ENCODE peak calls at places on chromosomes 11 and 22, in seven cellular contexts. J, W, Z, I, C, H and K are unnamed samples.

GRCh38 chr11:2448661-2449547 is 4.1 kb downstream of the KCNQ1 start:
- DNase-seq in C (peak), H (no peak), Z (peak), J (no peak), W (no peak), I (no peak), K (no peak)

GRCh38 chr11:8370812-8371515 is 107.3 kb upstream of the LMO1 start:
- DNase-seq in J (no peak), I (no peak), Z (no peak), H (no peak), C (no peak), W (no peak), K (no peak)

GRCh38 chr11:59894616-59895015 is 16.0 kb downstream of the OOSP3 start:
- DNase-seq in C (no peak), I (no peak), W (no peak), H (no peak), J (no peak), Z (no peak), K (no peak)

GRCh38 chr22:25880524-25880923 is 138.5 kb downstream of the MYO18B start:
- DNase-seq in C (no peak), Z (no peak), H (peak), W (no peak), J (no peak), I (no peak), K (no peak)

GRCh38 chr11:111851636-111852035 is 19.7 kb downstream of the ALG9 start:
- DNase-seq in C (no peak), J (peak), Z (no peak), H (no peak), I (peak), W (peak), K (peak)

GRCh38 chr11:119101759-119102423 is at the start of gene DPAGT1:
- DNase-seq in C (peak), W (peak), H (peak), I (peak), J (peak), Z (peak), K (peak)

GRCh38 chr11:9760180-9760550 is 96.3 kb downstream of the SWAP70 start:
- DNase-seq in J (peak), Z (peak), I (peak), W (peak), H (no peak), C (peak), K (peak)

GRCh38 chr11:49302360-49302759 is 94.0 kb upstream of the FOLH1 start:
- DNase-seq in Z (no peak), H (peak), W (no peak), J (no peak), I (no peak), C (no peak), K (no peak)

GRCh38 chr11:100827934-100828661 is 141.0 kb downstream of the ARHGAP42 start:
- DNase-seq in J (peak), Z (no peak), I (peak), W (peak), H (peak), C (no peak), K (peak)

GRCh38 chr11:129846508-129847335 is 31.1 kb downstream of the TMEM45B start:
- DNase-seq in J (peak), H (no peak), W (peak), I (peak), C (no peak), Z (no peak), K (peak)

GRCh38 chr11:116605543-116605942 is 167.2 kb downstream of the BUD13 start:
- DNase-seq in I (peak), C (no peak), W (peak), H (peak), Z (no peak), J (no peak), K (peak)

GRCh38 chr11:85531498-85531897 is 95.6 kb downstream of the DLG2 start:
- DNase-seq in H (no peak), C (no peak), I (no peak), Z (no peak), J (no peak), W (no peak), K (no peak)

GRCh38 chr11:111135101-111135500 is 110.4 kb upstream of the POU2AF2 start:
- DNase-seq in H (no peak), Z (no peak), W (no peak), I (no peak), C (no peak), J (no peak), K (no peak)

GRCh38 chr11:73950869-73951710 is at the start of gene DNAJB13:
- DNase-seq in H (peak), C (no peak), I (peak), Z (no peak), J (peak), W (peak), K (peak)

GRCh38 chr11:25981998-25982397 is 349.9 kb upstream of the ANO3 start:
- DNase-seq in W (peak), Z (no peak), H (peak), J (peak), C (no peak), I (peak), K (peak)

GRCh38 chr22:42701694-42702093 is 19.0 kb downstream of the A4GALT start:
- DNase-seq in J (no peak), C (no peak), Z (no peak), H (no peak), I (no peak), W (no peak), K (no peak)

GRCh38 chr22:37588540-37589215 is 8.8 kb upstream of the LGALS2 start:
- DNase-seq in J (no peak), W (no peak), I (no peak), C (no peak), Z (no peak), H (peak), K (no peak)

GRCh38 chr22:42343551-42344081 is 73.2 kb upstream of the TCF20 start:
- DNase-seq in H (no peak), Z (no peak), C (no peak), W (no peak), J (no peak), I (no peak), K (no peak)

GRCh38 chr22:19064354-19065054 is 57.7 kb downstream of the DGCR2 start:
- DNase-seq in W (no peak), H (no peak), I (no peak), C (no peak), J (no peak), Z (no peak), K (no peak)

GRCh38 chr11:125433454-125434121 is 62.5 kb downstream of the FEZ1 start:
- DNase-seq in J (peak), H (peak), W (peak), C (peak), I (peak), Z (no peak), K (peak)

GRCh38 chr11:103773059-103773458 is 263.4 kb upstream of the DDI1 start:
- DNase-seq in I (peak), Z (no peak), W (peak), H (no peak), J (peak), C (no peak), K (peak)

GRCh38 chr11:36343436-36343835 is 47.3 kb downstream of the PRR5L start:
- DNase-seq in J (no peak), I (no peak), W (no peak), C (no peak), Z (no peak), H (no peak), K (no peak)

GRCh38 chr11:95650271-95650670 is 139.3 kb downstream of the FAM76B start:
- DNase-seq in C (no peak), J (no peak), W (no peak), I (no peak), Z (no peak), H (no peak), K (no peak)

GRCh38 chr22:35930933-35931332 is 97.7 kb downstream of the RBFOX2 start:
- DNase-seq in Z (no peak), C (no peak), H (peak), W (peak), J (peak), I (peak), K (peak)

GRCh38 chr11:2194877-2195755 is 23.5 kb upstream of the TH start:
- DNase-seq in J (peak), W (peak), Z (no peak), I (peak), H (peak), C (no peak), K (peak)

GRCh38 chr22:24170189-24170588 is 11.1 kb upstream of the SUSD2 start:
- DNase-seq in Z (no peak), H (no peak), C (no peak), I (no peak), J (no peak), W (no peak), K (no peak)

GRCh38 chr11:123390146-123390545 is 39.9 kb upstream of the GRAMD1B start:
- DNase-seq in I (no peak), C (no peak), W (no peak), H (no peak), J (no peak), Z (no peak), K (no peak)

GRCh38 chr11:13448876-13449275 is 14.1 kb downstream of the BTBD10 start:
- DNase-seq in H (no peak), C (peak), I (peak), Z (no peak), W (peak), J (peak), K (peak)

GRCh38 chr11:65278351-65278750 is 16.6 kb downstream of the POLA2 start:
- DNase-seq in W (no peak), I (no peak), J (no peak), C (no peak), Z (no peak), H (no peak), K (no peak)

GRCh38 chr11:65277878-65278277 is 16.1 kb downstream of the POLA2 start:
- DNase-seq in Z (no peak), C (no peak), J (no peak), H (no peak), I (no peak), W (no peak), K (no peak)

GRCh38 chr11:65280646-65281045 is 18.9 kb downstream of the POLA2 start:
- DNase-seq in H (no peak), I (peak), W (no peak), C (no peak), Z (no peak), J (peak), K (no peak)

GRCh38 chr11:65275906-65276305 is 14.1 kb downstream of the POLA2 start:
- DNase-seq in I (no peak), C (no peak), J (no peak), H (no peak), W (no peak), Z (no peak), K (no peak)

DNA sequence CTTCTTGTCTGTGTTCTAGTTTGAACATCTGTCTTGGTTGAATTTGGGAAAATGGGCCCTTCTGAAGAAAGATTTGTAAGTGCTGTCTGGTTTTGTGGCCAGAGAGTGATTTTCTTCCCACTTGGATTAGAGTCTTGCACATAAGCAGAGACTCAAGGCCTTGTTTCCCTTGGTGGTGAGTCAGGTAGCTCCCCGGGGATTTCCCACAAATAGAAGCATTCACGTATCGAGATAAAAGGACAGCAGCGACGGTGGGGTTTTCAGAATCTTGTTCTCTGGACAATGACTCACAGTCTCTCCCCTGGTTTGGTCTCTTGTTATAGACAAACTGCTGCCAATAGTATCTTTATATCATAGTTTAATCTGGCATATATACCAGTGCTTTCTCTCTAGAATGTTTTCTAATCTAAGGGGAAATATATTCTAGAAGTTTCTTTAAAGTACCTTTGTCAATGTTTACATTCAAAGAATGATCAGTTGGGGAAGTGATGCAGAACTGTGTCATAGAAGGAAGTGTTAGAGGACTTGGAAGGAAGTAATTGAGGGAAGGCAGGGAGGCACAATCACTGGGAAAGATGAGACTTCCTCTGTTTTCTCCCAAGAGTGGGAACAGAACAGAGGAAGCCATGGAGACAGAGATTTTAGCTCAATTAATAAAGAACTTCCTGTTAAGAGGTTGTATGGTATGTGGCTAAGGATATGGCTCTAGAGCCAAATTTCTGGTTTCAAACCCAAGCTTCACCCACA is 18.1 kb downstream of the POLA2 start:
- DNase-seq in W (peak), J (peak), Z (no peak), I (peak), C (peak), H (peak), K (peak)
- H3K4me3 ChIP-seq in W (no peak), J (no peak), Z (no peak), I (no peak), C (no peak), H (no peak), K (no peak)

DNA sequence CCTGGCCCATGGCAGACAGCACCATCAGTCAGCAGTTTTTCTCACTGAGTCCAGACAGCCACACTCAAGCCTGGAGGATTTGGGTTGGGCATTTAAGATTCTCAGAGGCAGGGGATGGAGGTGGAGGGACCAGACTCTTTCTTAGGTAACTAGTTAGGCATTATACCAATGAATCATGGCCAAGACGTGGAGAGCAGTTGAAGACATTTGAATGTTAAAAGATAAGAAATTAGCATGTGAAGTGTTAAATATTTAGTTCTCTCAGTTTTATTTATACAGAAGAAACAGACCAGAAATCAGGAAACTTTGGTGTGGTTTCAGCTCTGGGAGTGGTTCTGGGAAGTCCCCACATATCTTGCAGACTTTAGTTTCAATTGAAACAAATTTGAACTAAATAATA is 9.9 kb downstream of the GTF2H1 start:
- DNase-seq in C (no peak), Z (no peak), I (no peak), W (no peak), J (no peak), H (peak), K (no peak)
- H3K4me3 ChIP-seq in C (no peak), Z (no peak), I (no peak), W (no peak), J (no peak), H (no peak), K (no peak)

GRCh38 chr11:114058871-114059277 is 637 bp upstream of the ZBTB16 start:
- DNase-seq in C (peak), W (peak), Z (no peak), H (no peak), I (peak), J (no peak), K (no peak)

GRCh38 chr11:114057147-114057546 is 2.4 kb upstream of the ZBTB16 start:
- DNase-seq in J (no peak), I (no peak), Z (no peak), W (no peak), C (no peak), H (no peak), K (no peak)

GRCh38 chr11:114059278-114059983 is at the start of gene ZBTB16:
- DNase-seq in C (peak), H (no peak), W (peak), J (peak), I (peak), Z (peak), K (peak)

GRCh38 chr11:114057605-114058004 is 1.9 kb upstream of the ZBTB16 start:
- DNase-seq in I (no peak), J (no peak), Z (no peak), C (no peak), H (no peak), W (no peak), K (no peak)

GRCh38 chr11:114058026-114058706 is 1.3 kb upstream of the ZBTB16 start:
- DNase-seq in W (peak), J (peak), Z (no peak), I (peak), C (peak), H (no peak), K (peak)
- H3K4me3 ChIP-seq in W (peak), J (no peak), Z (peak), I (peak), C (peak), H (no peak), K (no peak)

GRCh38 chr22:23137905-23138520 is 3.8 kb downstream of the RSPH14 start:
- DNase-seq in C (no peak), H (peak), J (no peak), Z (no peak), W (peak), I (peak), K (peak)
- H3K4me3 ChIP-seq in C (no peak), H (peak), J (no peak), Z (no peak), W (no peak), I (no peak), K (no peak)

DNA sequence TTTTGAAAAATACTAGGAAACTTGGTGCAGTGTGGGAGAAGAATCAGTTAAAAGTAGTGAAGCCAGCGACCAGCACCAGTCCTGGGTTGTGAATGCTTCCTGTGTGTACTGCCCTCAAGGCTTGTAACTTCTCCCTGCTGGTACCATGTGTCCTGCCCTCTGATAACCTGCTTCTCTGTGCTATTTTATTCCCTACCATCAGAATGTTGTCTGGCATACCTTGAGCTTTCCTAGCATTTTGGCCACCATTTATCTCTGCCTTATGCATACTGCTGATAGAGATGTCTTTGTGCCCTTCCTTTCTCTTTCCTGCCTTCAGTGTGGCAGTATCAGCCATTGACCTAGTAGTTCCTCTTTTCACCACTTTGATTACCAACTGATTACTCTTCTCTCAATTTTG is 2.0 kb downstream of the GTF2H1 start:
- DNase-seq in H (peak), C (no peak), Z (no peak), J (no peak), W (no peak), I (no peak), K (no peak)
- H3K4me3 ChIP-seq in H (peak), C (no peak), Z (no peak), J (no peak), W (peak), I (peak), K (peak)